ENCODE peak calls at places on chromosomes 4 and X, in eight cellular contexts. One of them, this sample, is unnamed.

GRCh38 chrX:103624111-103624510 is 4.7 kb upstream of the TCEAL1 start:
- DNase-seq in ovary: peak; percentile 62
- DNase-seq in CD4-positive, alpha-beta T cell: no peak
- DNase-seq in NCI-H69: no peak
- DNase-seq in Caco-2: no peak
- DNase-seq in iris pigment epithelial cell: no peak
- DNase-seq in stimulated activated CD4-positive, alpha-beta T cell treated with anti-CD3 and anti-CD28 coated beads, TNF-alpha, amount 100 ng/mL, for 1 hour: no peak
- DNase-seq in endothelial cell: no peak
- DNase-seq in this sample: no peak

GRCh38 chr4:75895744-75896314 is 6.4 kb downstream of the PPEF2 start:
- DNase-seq in Caco-2: no peak
- DNase-seq in endothelial cell: no peak
- DNase-seq in stimulated activated CD4-positive, alpha-beta T cell treated with anti-CD3 and anti-CD28 coated beads, TNF-alpha, amount 100 ng/mL, for 1 hour: no peak
- DNase-seq in iris pigment epithelial cell: peak; percentile 16
- DNase-seq in CD4-positive, alpha-beta T cell: no peak
- DNase-seq in NCI-H69: peak; percentile 31
- DNase-seq in ovary: no peak
- DNase-seq in this sample: peak; percentile 55

GRCh38 chrX:9882669-9883446 is 84.3 kb upstream of the CLDN34 start:
- DNase-seq in ovary: no peak
- DNase-seq in endothelial cell: no peak
- DNase-seq in iris pigment epithelial cell: peak; percentile 35
- DNase-seq in NCI-H69: peak; percentile 5
- DNase-seq in Caco-2: no peak
- DNase-seq in stimulated activated CD4-positive, alpha-beta T cell treated with anti-CD3 and anti-CD28 coated beads, TNF-alpha, amount 100 ng/mL, for 1 hour: no peak
- DNase-seq in CD4-positive, alpha-beta T cell: no peak
- DNase-seq in this sample: no peak

GRCh38 chrX:16278927-16279326 is 111.6 kb downstream of the MAGEB17 start:
- DNase-seq in CD4-positive, alpha-beta T cell: no peak
- DNase-seq in ovary: no peak
- DNase-seq in iris pigment epithelial cell: no peak
- DNase-seq in stimulated activated CD4-positive, alpha-beta T cell treated with anti-CD3 and anti-CD28 coated beads, TNF-alpha, amount 100 ng/mL, for 1 hour: no peak
- DNase-seq in endothelial cell: no peak
- DNase-seq in Caco-2: no peak
- DNase-seq in NCI-H69: peak; percentile 18
- DNase-seq in this sample: peak; percentile 29

GRCh38 chr4:53196872-53197759 is 168.7 kb downstream of the SCFD2 start:
- DNase-seq in CD4-positive, alpha-beta T cell: no peak
- DNase-seq in stimulated activated CD4-positive, alpha-beta T cell treated with anti-CD3 and anti-CD28 coated beads, TNF-alpha, amount 100 ng/mL, for 1 hour: no peak
- DNase-seq in ovary: no peak
- DNase-seq in iris pigment epithelial cell: peak; percentile 92
- DNase-seq in Caco-2: no peak
- DNase-seq in NCI-H69: peak; percentile 80
- DNase-seq in endothelial cell: no peak
- DNase-seq in this sample: peak; percentile 31

GRCh38 chrX:75149654-75150053 is 6.4 kb downstream of the ABCB7 start:
- DNase-seq in stimulated activated CD4-positive, alpha-beta T cell treated with anti-CD3 and anti-CD28 coated beads, TNF-alpha, amount 100 ng/mL, for 1 hour: no peak
- DNase-seq in endothelial cell: no peak
- DNase-seq in iris pigment epithelial cell: no peak
- DNase-seq in CD4-positive, alpha-beta T cell: no peak
- DNase-seq in ovary: no peak
- DNase-seq in NCI-H69: no peak
- DNase-seq in Caco-2: no peak
- DNase-seq in this sample: no peak

GRCh38 chr4:169384741-169385140 is 114.0 kb upstream of the SH3RF1 start:
- DNase-seq in CD4-positive, alpha-beta T cell: no peak
- DNase-seq in NCI-H69: no peak
- DNase-seq in Caco-2: no peak
- DNase-seq in stimulated activated CD4-positive, alpha-beta T cell treated with anti-CD3 and anti-CD28 coated beads, TNF-alpha, amount 100 ng/mL, for 1 hour: no peak
- DNase-seq in endothelial cell: no peak
- DNase-seq in ovary: no peak
- DNase-seq in iris pigment epithelial cell: peak; percentile 14
- DNase-seq in this sample: no peak

GRCh38 chrX:153411255-153411987 is at the start of gene ZFP92:
- DNase-seq in ovary: peak; percentile 63
- DNase-seq in iris pigment epithelial cell: peak; percentile 6
- DNase-seq in endothelial cell: no peak
- DNase-seq in Caco-2: no peak
- DNase-seq in CD4-positive, alpha-beta T cell: peak; percentile 34
- DNase-seq in NCI-H69: peak; percentile 60
- DNase-seq in stimulated activated CD4-positive, alpha-beta T cell treated with anti-CD3 and anti-CD28 coated beads, TNF-alpha, amount 100 ng/mL, for 1 hour: peak; percentile 5
- DNase-seq in this sample: no peak

GRCh38 chr4:97016186-97016945 is 1126.9 kb downstream of the STPG2 start:
- DNase-seq in stimulated activated CD4-positive, alpha-beta T cell treated with anti-CD3 and anti-CD28 coated beads, TNF-alpha, amount 100 ng/mL, for 1 hour: no peak
- DNase-seq in CD4-positive, alpha-beta T cell: no peak
- DNase-seq in Caco-2: no peak
- DNase-seq in NCI-H69: peak; percentile 61
- DNase-seq in endothelial cell: no peak
- DNase-seq in ovary: no peak
- DNase-seq in iris pigment epithelial cell: no peak
- DNase-seq in this sample: no peak

GRCh38 chr4:789571-790465 is 36.1 kb downstream of the CPLX1 start:
- DNase-seq in NCI-H69: no peak
- DNase-seq in Caco-2: no peak
- DNase-seq in iris pigment epithelial cell: no peak
- DNase-seq in CD4-positive, alpha-beta T cell: no peak
- DNase-seq in ovary: peak; percentile 45
- DNase-seq in stimulated activated CD4-positive, alpha-beta T cell treated with anti-CD3 and anti-CD28 coated beads, TNF-alpha, amount 100 ng/mL, for 1 hour: no peak
- DNase-seq in endothelial cell: no peak
- DNase-seq in this sample: no peak

GRCh38 chr4:26124753-26125236 is 196.0 kb upstream of the RBPJ start:
- DNase-seq in Caco-2: no peak
- DNase-seq in NCI-H69: no peak
- DNase-seq in CD4-positive, alpha-beta T cell: no peak
- DNase-seq in iris pigment epithelial cell: peak; percentile 40
- DNase-seq in ovary: no peak
- DNase-seq in endothelial cell: no peak
- DNase-seq in stimulated activated CD4-positive, alpha-beta T cell treated with anti-CD3 and anti-CD28 coated beads, TNF-alpha, amount 100 ng/mL, for 1 hour: no peak
- DNase-seq in this sample: no peak

GRCh38 chrX:39855748-39856129 is 242.0 kb downstream of the BCOR start:
- DNase-seq in Caco-2: no peak
- DNase-seq in endothelial cell: no peak
- DNase-seq in iris pigment epithelial cell: no peak
- DNase-seq in ovary: no peak
- DNase-seq in stimulated activated CD4-positive, alpha-beta T cell treated with anti-CD3 and anti-CD28 coated beads, TNF-alpha, amount 100 ng/mL, for 1 hour: peak; percentile 55
- DNase-seq in NCI-H69: peak; percentile 95
- DNase-seq in CD4-positive, alpha-beta T cell: peak; percentile 71
- DNase-seq in this sample: no peak

GRCh38 chr4:107035711-107036601 is at the start of gene DKK2:
- DNase-seq in stimulated activated CD4-positive, alpha-beta T cell treated with anti-CD3 and anti-CD28 coated beads, TNF-alpha, amount 100 ng/mL, for 1 hour: no peak
- DNase-seq in Caco-2: no peak
- DNase-seq in CD4-positive, alpha-beta T cell: no peak
- DNase-seq in iris pigment epithelial cell: peak; percentile 61
- DNase-seq in NCI-H69: peak; percentile 23
- DNase-seq in endothelial cell: peak; percentile 29
- DNase-seq in ovary: peak; percentile 29
- DNase-seq in this sample: no peak

GRCh38 chrX:3257471-3257870 is 89.0 kb downstream of the MXRA5 start:
- DNase-seq in stimulated activated CD4-positive, alpha-beta T cell treated with anti-CD3 and anti-CD28 coated beads, TNF-alpha, amount 100 ng/mL, for 1 hour: no peak
- DNase-seq in CD4-positive, alpha-beta T cell: no peak
- DNase-seq in NCI-H69: no peak
- DNase-seq in ovary: no peak
- DNase-seq in iris pigment epithelial cell: no peak
- DNase-seq in Caco-2: no peak
- DNase-seq in endothelial cell: no peak
- DNase-seq in this sample: no peak

GRCh38 chr4:8590546-8590880 is 2.1 kb upstream of the CPZ start:
- DNase-seq in CD4-positive, alpha-beta T cell: no peak
- DNase-seq in Caco-2: no peak
- DNase-seq in ovary: peak; percentile 30
- DNase-seq in stimulated activated CD4-positive, alpha-beta T cell treated with anti-CD3 and anti-CD28 coated beads, TNF-alpha, amount 100 ng/mL, for 1 hour: no peak
- DNase-seq in endothelial cell: no peak
- DNase-seq in NCI-H69: no peak
- DNase-seq in iris pigment epithelial cell: no peak
- DNase-seq in this sample: no peak

GRCh38 chrX:31663172-31663571 is 591.3 kb upstream of the FTHL17 start:
- DNase-seq in iris pigment epithelial cell: no peak
- DNase-seq in ovary: no peak
- DNase-seq in NCI-H69: no peak
- DNase-seq in stimulated activated CD4-positive, alpha-beta T cell treated with anti-CD3 and anti-CD28 coated beads, TNF-alpha, amount 100 ng/mL, for 1 hour: no peak
- DNase-seq in CD4-positive, alpha-beta T cell: no peak
- DNase-seq in Caco-2: no peak
- DNase-seq in endothelial cell: no peak
- DNase-seq in this sample: no peak